ENCODE peak calls at places on chromosomes 13 and 19, in nine cellular contexts. V, T, O, R, X, N, U, A and L are unnamed samples.

GRCh38 chr19:40533508-40533907 is 43.2 kb upstream of the SHKBP1 start:
- DNase-seq in V (no peak), T (no peak), O (no peak), R (no peak), X (peak; percentile 80), N (no peak), U (no peak), A (no peak), L (no peak)

GRCh38 chr19:45101796-45102195 is 8.8 kb downstream of the PPP1R37 start:
- DNase-seq in V (no peak), T (no peak), O (no peak), R (no peak), X (no peak), N (no peak), U (no peak), A (no peak), L (no peak)

GRCh38 chr19:28840891-28841290 is 372.1 kb downstream of the UQCRFS1 start:
- DNase-seq in V (no peak), T (no peak), O (no peak), R (no peak), X (no peak), N (no peak), U (no peak), A (no peak), L (no peak)

GRCh38 chr19:51681286-51681956 is 11.7 kb upstream of the SPACA6 start:
- DNase-seq in V (no peak), T (peak; percentile 45), O (no peak), R (no peak), X (no peak), N (no peak), U (no peak), A (no peak), L (no peak)

GRCh38 chr19:42657551-42657950 is 62.8 kb upstream of the CEACAM8 start:
- DNase-seq in V (no peak), T (no peak), O (no peak), R (no peak), X (no peak), N (no peak), U (no peak), A (no peak), L (no peak)

GRCh38 chr13:110274687-110275086 is 32.3 kb downstream of the COL4A1 start:
- DNase-seq in V (no peak), T (no peak), O (no peak), R (no peak), X (no peak), N (no peak), U (no peak), A (no peak), L (no peak)

GRCh38 chr13:98459171-98459681 is 117.7 kb downstream of the STK24 start:
- DNase-seq in V (no peak), T (no peak), O (no peak), R (no peak), X (no peak), N (no peak), U (no peak), A (no peak), L (no peak)

GRCh38 chr19:3516675-3517207 is 10.6 kb downstream of the FZR1 start:
- DNase-seq in V (peak; percentile 48), T (no peak), O (no peak), R (no peak), X (no peak), N (no peak), U (peak; percentile 62), A (no peak), L (no peak)

GRCh38 chr13:107847406-107847805 is 367.9 kb downstream of the LIG4 start:
- DNase-seq in V (no peak), T (peak; percentile 39), O (no peak), R (no peak), X (no peak), N (no peak), U (no peak), A (no peak), L (no peak)

GRCh38 chr19:42111384-42111783 is 20.9 kb downstream of the POU2F2 start:
- DNase-seq in V (no peak), T (no peak), O (no peak), R (no peak), X (no peak), N (no peak), U (no peak), A (no peak), L (no peak)

GRCh38 chr19:47445937-47446402 is 25.7 kb downstream of the SLC8A2 start:
- DNase-seq in V (peak; percentile 58), T (no peak), O (no peak), R (no peak), X (no peak), N (peak; percentile 80), U (peak; percentile 60), A (no peak), L (no peak)

GRCh38 chr19:13610042-13610691 is 103.9 kb upstream of the CACNA1A start:
- DNase-seq in V (no peak), T (no peak), O (no peak), R (no peak), X (no peak), N (no peak), U (no peak), A (no peak), L (no peak)

GRCh38 chr13:97946951-97947588 is 6.4 kb upstream of the IPO5 start:
- DNase-seq in V (no peak), T (peak; percentile 89), O (no peak), R (no peak), X (peak; percentile 34), N (no peak), U (no peak), A (no peak), L (no peak)

GRCh38 chr19:29771708-29772415 is 39.9 kb upstream of the CCNE1 start:
- DNase-seq in V (no peak), T (peak; percentile 45), O (peak; percentile 32), R (no peak), X (peak; percentile 97), N (no peak), U (no peak), A (peak; percentile 35), L (peak; percentile 4)

GRCh38 chr13:113666951-113667701 is at the start of gene GRK1:
- DNase-seq in V (no peak), T (no peak), O (no peak), R (peak; percentile 57), X (no peak), N (no peak), U (no peak), A (no peak), L (no peak)

GRCh38 chr19:35206379-35206778 is 22.2 kb downstream of the FAM187B start:
- DNase-seq in V (peak; percentile 62), T (no peak), O (no peak), R (peak; percentile 55), X (no peak), N (no peak), U (peak; percentile 83), A (no peak), L (no peak)

GRCh38 chr13:89407357-89407756 is 1736.2 kb downstream of the SLITRK5 start:
- DNase-seq in V (no peak), T (no peak), O (no peak), R (no peak), X (no peak), N (no peak), U (no peak), A (no peak), L (no peak)

GRCh38 chr13:103287659-103288058 is 221.4 kb upstream of the SLC10A2 start:
- DNase-seq in V (no peak), T (no peak), O (no peak), R (no peak), X (no peak), N (no peak), U (no peak), A (no peak), L (no peak)

GRCh38 chr19:1241417-1242095 is at the start of gene ATP5F1D:
- DNase-seq in V (peak; percentile 80), T (peak; percentile 95), O (peak; percentile 98), R (peak; percentile 90), X (peak; percentile 83), N (peak; percentile 83), U (peak; percentile 84), A (peak; percentile 93), L (no peak)

GRCh38 chr13:114096811-114097503 is 35.5 kb downstream of the RASA3 start:
- DNase-seq in V (no peak), T (no peak), O (no peak), R (no peak), X (no peak), N (no peak), U (no peak), A (no peak), L (no peak)

GRCh38 chr19:2188708-2189385 is 25.1 kb downstream of the DOT1L start:
- DNase-seq in V (no peak), T (peak; percentile 43), O (no peak), R (no peak), X (no peak), N (no peak), U (no peak), A (no peak), L (no peak)

GRCh38 chr13:64551755-64552154 is 2678.4 kb downstream of the PCDH9 start:
- DNase-seq in V (no peak), T (peak; percentile 38), O (no peak), R (no peak), X (no peak), N (no peak), U (no peak), A (no peak), L (no peak)

GRCh38 chr13:59906413-59907027 is 257.2 kb downstream of the DIAPH3 start:
- DNase-seq in V (no peak), T (peak; percentile 76), O (no peak), R (no peak), X (no peak), N (no peak), U (no peak), A (peak; percentile 15), L (peak; percentile 18)

GRCh38 chr13:77919351-77920294 is 992 bp upstream of the EDNRB start:
- DNase-seq in V (no peak), T (peak; percentile 27), O (no peak), R (no peak), X (peak; percentile 5), N (no peak), U (no peak), A (peak; percentile 31), L (no peak)

GRCh38 chr19:33946535-33947323 is 150.1 kb downstream of the KCTD15 start:
- DNase-seq in V (no peak), T (no peak), O (no peak), R (no peak), X (no peak), N (no peak), U (no peak), A (no peak), L (no peak)

GRCh38 chr13:20170931-20171330 is 10.1 kb upstream of the GJA3 start:
- DNase-seq in V (no peak), T (no peak), O (no peak), R (no peak), X (no peak), N (no peak), U (no peak), A (no peak), L (no peak)

GRCh38 chr19:34507414-34508067 is 26.0 kb downstream of the WTIP start:
- DNase-seq in V (no peak), T (no peak), O (no peak), R (no peak), X (no peak), N (no peak), U (no peak), A (no peak), L (no peak)